ENCODE peak calls at places on chromosomes 7 and 10, in eight cellular contexts. One of them, this sample, is unnamed.

GRCh38 chr7:30844916-30845315 is 66.7 kb upstream of the AQP1 start:
- DNase-seq in osteocyte: no peak
- DNase-seq in left ventricle myocardium inferior: no peak
- DNase-seq in MM.1S: no peak
- DNase-seq in endodermal cell: no peak
- DNase-seq in tibial nerve: no peak
- DNase-seq in Caco-2: no peak
- DNase-seq in H9: no peak
- DNase-seq in this sample: no peak

GRCh38 chr7:130430841-130431713 is 9.7 kb downstream of the CEP41 start:
- DNase-seq in osteocyte: no peak
- DNase-seq in left ventricle myocardium inferior: peak; percentile 26
- DNase-seq in MM.1S: no peak
- DNase-seq in endodermal cell: no peak
- DNase-seq in tibial nerve: no peak
- DNase-seq in Caco-2: no peak
- DNase-seq in H9: no peak
- DNase-seq in this sample: no peak

GRCh38 chr10:58300676-58301075 is 31.7 kb downstream of the CISD1 start:
- DNase-seq in osteocyte: no peak
- DNase-seq in left ventricle myocardium inferior: no peak
- DNase-seq in MM.1S: no peak
- DNase-seq in endodermal cell: no peak
- DNase-seq in tibial nerve: no peak
- DNase-seq in Caco-2: no peak
- DNase-seq in H9: no peak
- DNase-seq in this sample: no peak

GRCh38 chr7:95318501-95318900 is 5.8 kb downstream of the PON1 start:
- DNase-seq in osteocyte: no peak
- DNase-seq in left ventricle myocardium inferior: no peak
- DNase-seq in MM.1S: no peak
- DNase-seq in endodermal cell: no peak
- DNase-seq in tibial nerve: no peak
- DNase-seq in Caco-2: no peak
- DNase-seq in H9: no peak
- DNase-seq in this sample: no peak

GRCh38 chr7:102916426-102916825 is 3.6 kb downstream of the LRRC17 start:
- DNase-seq in osteocyte: no peak
- DNase-seq in left ventricle myocardium inferior: no peak
- DNase-seq in MM.1S: no peak
- DNase-seq in endodermal cell: no peak
- DNase-seq in tibial nerve: no peak
- DNase-seq in Caco-2: no peak
- DNase-seq in H9: no peak
- DNase-seq in this sample: no peak

GRCh38 chr10:112827091-112827490 is 123.0 kb upstream of the TCF7L2 start:
- DNase-seq in osteocyte: no peak
- DNase-seq in left ventricle myocardium inferior: no peak
- DNase-seq in MM.1S: no peak
- DNase-seq in endodermal cell: no peak
- DNase-seq in tibial nerve: no peak
- DNase-seq in Caco-2: no peak
- DNase-seq in H9: no peak
- DNase-seq in this sample: no peak

GRCh38 chr10:5497948-5498730 is 1.2 kb downstream of the CALML5 start:
- DNase-seq in osteocyte: no peak
- DNase-seq in left ventricle myocardium inferior: no peak
- DNase-seq in MM.1S: no peak
- DNase-seq in endodermal cell: no peak
- DNase-seq in tibial nerve: no peak
- DNase-seq in Caco-2: no peak
- DNase-seq in H9: no peak
- DNase-seq in this sample: no peak

GRCh38 chr10:78559514-78560392 is 509.0 kb upstream of the ZMIZ1 start:
- DNase-seq in osteocyte: no peak
- DNase-seq in left ventricle myocardium inferior: no peak
- DNase-seq in MM.1S: no peak
- DNase-seq in endodermal cell: peak; percentile 83
- DNase-seq in tibial nerve: no peak
- DNase-seq in Caco-2: no peak
- DNase-seq in H9: peak; percentile 42
- DNase-seq in this sample: no peak

GRCh38 chr10:57692255-57692980 is 575.3 kb downstream of the IPMK start:
- DNase-seq in osteocyte: no peak
- DNase-seq in left ventricle myocardium inferior: no peak
- DNase-seq in MM.1S: no peak
- DNase-seq in endodermal cell: no peak
- DNase-seq in tibial nerve: no peak
- DNase-seq in Caco-2: peak; percentile 54
- DNase-seq in H9: no peak
- DNase-seq in this sample: peak; percentile 44

GRCh38 chr10:96826438-96826837 is 5.7 kb upstream of the LCOR start:
- DNase-seq in osteocyte: no peak
- DNase-seq in left ventricle myocardium inferior: no peak
- DNase-seq in MM.1S: no peak
- DNase-seq in endodermal cell: no peak
- DNase-seq in tibial nerve: no peak
- DNase-seq in Caco-2: no peak
- DNase-seq in H9: no peak
- DNase-seq in this sample: no peak

GRCh38 chr10:43997330-43997729 is 348.6 kb upstream of the ZNF32 start:
- DNase-seq in osteocyte: no peak
- DNase-seq in left ventricle myocardium inferior: no peak
- DNase-seq in MM.1S: no peak
- DNase-seq in endodermal cell: no peak
- DNase-seq in tibial nerve: no peak
- DNase-seq in Caco-2: no peak
- DNase-seq in H9: no peak
- DNase-seq in this sample: no peak

GRCh38 chr10:121527690-121528089 is 70.6 kb downstream of the FGFR2 start:
- DNase-seq in osteocyte: no peak
- DNase-seq in left ventricle myocardium inferior: no peak
- DNase-seq in MM.1S: no peak
- DNase-seq in endodermal cell: peak; percentile 79
- DNase-seq in tibial nerve: peak; percentile 28
- DNase-seq in Caco-2: peak; percentile 35
- DNase-seq in H9: no peak
- DNase-seq in this sample: no peak

GRCh38 chr10:120516426-120516825 is 59.4 kb downstream of the PLPP4 start:
- DNase-seq in osteocyte: no peak
- DNase-seq in left ventricle myocardium inferior: no peak
- DNase-seq in MM.1S: no peak
- DNase-seq in endodermal cell: no peak
- DNase-seq in tibial nerve: no peak
- DNase-seq in Caco-2: no peak
- DNase-seq in H9: no peak
- DNase-seq in this sample: no peak

GRCh38 chr7:111091623-111092370 is 870 bp downstream of the LRRN3 start:
- DNase-seq in osteocyte: no peak
- DNase-seq in left ventricle myocardium inferior: no peak
- DNase-seq in MM.1S: no peak
- DNase-seq in endodermal cell: no peak
- DNase-seq in tibial nerve: no peak
- DNase-seq in Caco-2: no peak
- DNase-seq in H9: no peak
- DNase-seq in this sample: no peak

GRCh38 chr7:122438001-122438400 is 133.5 kb upstream of the FEZF1 start:
- DNase-seq in osteocyte: no peak
- DNase-seq in left ventricle myocardium inferior: no peak
- DNase-seq in MM.1S: no peak
- DNase-seq in endodermal cell: no peak
- DNase-seq in tibial nerve: no peak
- DNase-seq in Caco-2: no peak
- DNase-seq in H9: no peak
- DNase-seq in this sample: no peak

GRCh38 chr7:153034791-153035190 is 275.2 kb downstream of the ACTR3B start:
- DNase-seq in osteocyte: no peak
- DNase-seq in left ventricle myocardium inferior: no peak
- DNase-seq in MM.1S: peak; percentile 79
- DNase-seq in endodermal cell: no peak
- DNase-seq in tibial nerve: no peak
- DNase-seq in Caco-2: no peak
- DNase-seq in H9: no peak
- DNase-seq in this sample: no peak

GRCh38 chr10:22681783-22682183 is 32.6 kb downstream of the PIP4K2A start:
- DNase-seq in osteocyte: no peak
- DNase-seq in left ventricle myocardium inferior: no peak
- DNase-seq in MM.1S: no peak
- DNase-seq in endodermal cell: no peak
- DNase-seq in tibial nerve: no peak
- DNase-seq in Caco-2: no peak
- DNase-seq in H9: no peak
- DNase-seq in this sample: no peak

GRCh38 chr10:63596924-63597323 is 75.7 kb downstream of the REEP3 start:
- DNase-seq in osteocyte: no peak
- DNase-seq in left ventricle myocardium inferior: no peak
- DNase-seq in MM.1S: no peak
- DNase-seq in endodermal cell: no peak
- DNase-seq in tibial nerve: no peak
- DNase-seq in Caco-2: no peak
- DNase-seq in H9: no peak
- DNase-seq in this sample: no peak

GRCh38 chr10:106609867-106610266 is 554.6 kb downstream of the SORCS1 start:
- DNase-seq in osteocyte: no peak
- DNase-seq in left ventricle myocardium inferior: no peak
- DNase-seq in MM.1S: no peak
- DNase-seq in endodermal cell: peak; percentile 64
- DNase-seq in tibial nerve: no peak
- DNase-seq in Caco-2: no peak
- DNase-seq in H9: peak; percentile 37
- DNase-seq in this sample: no peak

GRCh38 chr7:153188630-153189029 is 429.1 kb downstream of the ACTR3B start:
- DNase-seq in osteocyte: no peak
- DNase-seq in left ventricle myocardium inferior: no peak
- DNase-seq in MM.1S: no peak
- DNase-seq in endodermal cell: no peak
- DNase-seq in tibial nerve: no peak
- DNase-seq in Caco-2: no peak
- DNase-seq in H9: no peak
- DNase-seq in this sample: no peak

GRCh38 chr7:57308631-57309408 is 141.2 kb upstream of the ZNF716 start:
- DNase-seq in osteocyte: no peak
- DNase-seq in left ventricle myocardium inferior: peak; percentile 21
- DNase-seq in MM.1S: no peak
- DNase-seq in endodermal cell: peak; percentile 67
- DNase-seq in tibial nerve: no peak
- DNase-seq in Caco-2: peak; percentile 4
- DNase-seq in H9: no peak
- DNase-seq in this sample: no peak

GRCh38 chr7:38938589-38938988 is 29.6 kb upstream of the VPS41 start:
- DNase-seq in osteocyte: no peak
- DNase-seq in left ventricle myocardium inferior: no peak
- DNase-seq in MM.1S: no peak
- DNase-seq in endodermal cell: no peak
- DNase-seq in tibial nerve: no peak
- DNase-seq in Caco-2: no peak
- DNase-seq in H9: no peak
- DNase-seq in this sample: no peak

GRCh38 chr10:51357170-51357569 is 282.9 kb downstream of the PRKG1 start:
- DNase-seq in osteocyte: no peak
- DNase-seq in left ventricle myocardium inferior: no peak
- DNase-seq in MM.1S: no peak
- DNase-seq in endodermal cell: no peak
- DNase-seq in tibial nerve: no peak
- DNase-seq in Caco-2: no peak
- DNase-seq in H9: no peak
- DNase-seq in this sample: no peak

GRCh38 chr7:14891289-14891688 is 11.3 kb downstream of the DGKB start:
- DNase-seq in osteocyte: no peak
- DNase-seq in left ventricle myocardium inferior: no peak
- DNase-seq in MM.1S: no peak
- DNase-seq in endodermal cell: no peak
- DNase-seq in tibial nerve: no peak
- DNase-seq in Caco-2: no peak
- DNase-seq in H9: no peak
- DNase-seq in this sample: no peak

GRCh38 chr7:23520582-23520981 is 11.2 kb downstream of the TRA2A start:
- DNase-seq in osteocyte: peak; percentile 68
- DNase-seq in left ventricle myocardium inferior: no peak
- DNase-seq in MM.1S: no peak
- DNase-seq in endodermal cell: peak; percentile 73
- DNase-seq in tibial nerve: no peak
- DNase-seq in Caco-2: peak; percentile 56
- DNase-seq in H9: no peak
- DNase-seq in this sample: no peak
- TF ChIP-seq CTCF in osteocyte: peak; percentile 27
- TF ChIP-seq CTCF in left ventricle myocardium inferior: no peak
- TF ChIP-seq CTCF in MM.1S: no peak
- TF ChIP-seq CTCF in endodermal cell: peak; percentile 66
- TF ChIP-seq CTCF in tibial nerve: no peak
- TF ChIP-seq CTCF in Caco-2: peak; percentile 29
- TF ChIP-seq CTCF in H9: peak; percentile 62
- TF ChIP-seq CTCF in this sample: no peak

GRCh38 chr10:30186371-30186875 is 127.0 kb upstream of the JCAD start:
- DNase-seq in osteocyte: no peak
- DNase-seq in left ventricle myocardium inferior: no peak
- DNase-seq in MM.1S: peak; percentile 93
- DNase-seq in endodermal cell: no peak
- DNase-seq in tibial nerve: no peak
- DNase-seq in Caco-2: peak; percentile 29
- DNase-seq in H9: no peak
- DNase-seq in this sample: no peak
- TF ChIP-seq CTCF in osteocyte: peak; percentile 10
- TF ChIP-seq CTCF in left ventricle myocardium inferior: peak; percentile 43
- TF ChIP-seq CTCF in MM.1S: peak; percentile 56
- TF ChIP-seq CTCF in endodermal cell: peak; percentile 43
- TF ChIP-seq CTCF in tibial nerve: peak; percentile 11
- TF ChIP-seq CTCF in Caco-2: no peak
- TF ChIP-seq CTCF in H9: no peak
- TF ChIP-seq CTCF in this sample: peak; percentile 32

DNA sequence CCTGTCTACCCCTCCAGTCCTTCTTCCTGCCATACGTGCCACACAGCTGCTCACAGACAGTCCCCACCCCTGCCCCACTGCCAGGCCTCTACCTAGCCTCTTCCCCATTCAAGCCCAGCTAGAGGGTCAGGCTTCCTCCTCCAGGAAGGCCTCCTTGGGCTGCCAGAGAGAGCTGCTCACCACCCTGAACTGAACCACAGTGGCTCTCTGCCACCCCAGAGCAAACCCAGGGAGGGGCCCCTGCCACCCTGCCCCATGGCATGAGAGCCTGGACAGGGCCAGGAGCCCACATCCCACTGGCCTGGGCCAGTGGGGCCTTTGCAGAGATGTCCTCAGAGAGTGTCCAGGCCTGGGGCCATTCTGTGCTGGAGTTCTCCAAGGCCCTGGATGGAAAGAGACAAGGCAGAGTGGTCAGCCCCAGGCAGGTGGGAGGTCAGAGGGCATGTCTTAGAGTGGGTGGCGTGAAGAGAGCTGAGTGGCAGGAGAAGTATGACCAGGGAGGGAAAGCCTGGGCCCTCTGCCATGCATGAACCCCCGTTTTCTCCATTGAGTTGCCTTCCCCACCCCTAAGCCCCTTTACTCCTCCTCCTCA is 40.4 kb downstream of the TMEM270 start:
- DNase-seq in osteocyte: no peak
- DNase-seq in left ventricle myocardium inferior: no peak
- DNase-seq in MM.1S: no peak
- DNase-seq in endodermal cell: peak; percentile 48
- DNase-seq in tibial nerve: no peak
- DNase-seq in Caco-2: no peak
- DNase-seq in H9: no peak
- DNase-seq in this sample: no peak
- TF ChIP-seq CTCF in osteocyte: no peak
- TF ChIP-seq CTCF in left ventricle myocardium inferior: no peak
- TF ChIP-seq CTCF in MM.1S: no peak
- TF ChIP-seq CTCF in endodermal cell: no peak
- TF ChIP-seq CTCF in tibial nerve: no peak
- TF ChIP-seq CTCF in Caco-2: no peak
- TF ChIP-seq CTCF in H9: no peak
- TF ChIP-seq CTCF in this sample: no peak

GRCh38 chr10:74249865-74250264 is 98.8 kb downstream of the ADK start:
- DNase-seq in osteocyte: no peak
- DNase-seq in left ventricle myocardium inferior: no peak
- DNase-seq in MM.1S: no peak
- DNase-seq in endodermal cell: no peak
- DNase-seq in tibial nerve: no peak
- DNase-seq in Caco-2: no peak
- DNase-seq in H9: no peak
- DNase-seq in this sample: no peak
- TF ChIP-seq CTCF in osteocyte: no peak
- TF ChIP-seq CTCF in left ventricle myocardium inferior: no peak
- TF ChIP-seq CTCF in MM.1S: no peak
- TF ChIP-seq CTCF in endodermal cell: no peak
- TF ChIP-seq CTCF in tibial nerve: no peak
- TF ChIP-seq CTCF in Caco-2: no peak
- TF ChIP-seq CTCF in H9: no peak
- TF ChIP-seq CTCF in this sample: no peak